ENCODE peak calls at places on chromosome 17, in five cellular contexts. One of them, this sample, is unnamed.

GRCh38 chr17:57935833-57936807 is 19.1 kb downstream of the CUEDC1 start:
- DNase-seq in H1: no peak
- DNase-seq in body of pancreas: no peak
- DNase-seq in heart right ventricle: peak; percentile 67
- DNase-seq in CD4-positive, CD25-positive, alpha-beta regulatory T cell: no peak
- DNase-seq in this sample: peak; percentile 90

GRCh38 chr17:50487213-50488096 is 8.8 kb downstream of the RSAD1 start:
- DNase-seq in CD4-positive, CD25-positive, alpha-beta regulatory T cell: no peak
- DNase-seq in heart right ventricle: no peak
- DNase-seq in body of pancreas: no peak
- DNase-seq in H1: no peak
- DNase-seq in this sample: no peak

GRCh38 chr17:79610151-79610645 is 653 bp downstream of the RBFOX3 start:
- DNase-seq in H1: no peak
- DNase-seq in body of pancreas: no peak
- DNase-seq in heart right ventricle: no peak
- DNase-seq in CD4-positive, CD25-positive, alpha-beta regulatory T cell: no peak
- DNase-seq in this sample: no peak

GRCh38 chr17:79622201-79622601 is 11.3 kb upstream of the RBFOX3 start:
- DNase-seq in body of pancreas: peak; percentile 4
- DNase-seq in CD4-positive, CD25-positive, alpha-beta regulatory T cell: no peak
- DNase-seq in H1: no peak
- DNase-seq in heart right ventricle: no peak
- DNase-seq in this sample: no peak

GRCh38 chr17:2071421-2072281 is 16.7 kb downstream of the HIC1 start:
- DNase-seq in H1: no peak
- DNase-seq in body of pancreas: no peak
- DNase-seq in heart right ventricle: peak; percentile 83
- DNase-seq in CD4-positive, CD25-positive, alpha-beta regulatory T cell: no peak
- DNase-seq in this sample: peak; percentile 89

GRCh38 chr17:82054351-82055022 is 2.8 kb downstream of the GPS1 start:
- DNase-seq in H1: no peak
- DNase-seq in CD4-positive, CD25-positive, alpha-beta regulatory T cell: no peak
- DNase-seq in body of pancreas: no peak
- DNase-seq in heart right ventricle: peak; percentile 7
- DNase-seq in this sample: no peak

GRCh38 chr17:80034977-80035686 is 540 bp downstream of the TBC1D16 start:
- DNase-seq in heart right ventricle: peak; percentile 35
- DNase-seq in CD4-positive, CD25-positive, alpha-beta regulatory T cell: peak; percentile 64
- DNase-seq in H1: no peak
- DNase-seq in body of pancreas: peak; percentile 43
- DNase-seq in this sample: no peak

GRCh38 chr17:50206604-50207293 is 5.3 kb upstream of the COL1A1 start:
- DNase-seq in heart right ventricle: peak; percentile 52
- DNase-seq in CD4-positive, CD25-positive, alpha-beta regulatory T cell: no peak
- DNase-seq in H1: no peak
- DNase-seq in body of pancreas: no peak
- DNase-seq in this sample: no peak

GRCh38 chr17:41937970-41938851 is 7.8 kb downstream of the ODAD4 start:
- DNase-seq in CD4-positive, CD25-positive, alpha-beta regulatory T cell: no peak
- DNase-seq in body of pancreas: peak; percentile 76
- DNase-seq in H1: no peak
- DNase-seq in heart right ventricle: peak; percentile 59
- DNase-seq in this sample: peak; percentile 63

GRCh38 chr17:43389022-43389947 is 9.5 kb upstream of the ARL4D start:
- DNase-seq in CD4-positive, CD25-positive, alpha-beta regulatory T cell: peak; percentile 91
- DNase-seq in heart right ventricle: peak; percentile 76
- DNase-seq in H1: no peak
- DNase-seq in body of pancreas: peak; percentile 82
- DNase-seq in this sample: peak; percentile 92
- H3K4me3 ChIP-seq in CD4-positive, CD25-positive, alpha-beta regulatory T cell: peak overlapping the region; percentile 85
- H3K4me3 ChIP-seq in heart right ventricle: peak overlapping the region; percentile 75
- H3K4me3 ChIP-seq in H1: peak overlapping the region; percentile 81
- H3K4me3 ChIP-seq in body of pancreas: peak overlapping the region; percentile 36
- H3K4me3 ChIP-seq in this sample: peak overlapping the region; percentile 72

DNA sequence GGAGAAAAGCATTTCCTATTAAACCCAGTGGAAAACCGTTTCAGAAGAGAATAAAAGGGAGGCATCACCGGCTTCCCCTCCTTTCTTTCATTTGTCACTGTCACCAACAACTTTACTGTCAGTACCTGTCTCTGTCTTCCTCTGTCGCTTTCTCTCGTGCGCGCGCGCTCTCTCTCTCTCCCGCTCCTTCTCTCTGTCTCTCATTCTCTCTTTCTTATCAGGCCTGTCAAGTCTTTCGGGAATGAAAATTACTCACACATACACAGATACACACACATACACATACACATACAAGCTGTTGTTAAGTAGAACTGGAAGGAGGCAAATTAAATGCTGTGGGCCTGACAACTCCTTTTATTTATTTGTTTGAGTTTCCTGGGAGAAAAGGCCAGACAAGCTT is 17.6 kb downstream of the MYOCD start:
- DNase-seq in heart right ventricle: peak; percentile 40
- DNase-seq in H1: no peak
- DNase-seq in CD4-positive, CD25-positive, alpha-beta regulatory T cell: no peak
- DNase-seq in body of pancreas: no peak
- DNase-seq in this sample: peak; percentile 29
- H3K4me1 ChIP-seq in heart right ventricle: peaks cover 71% of the 10 kb centered on the region
- H3K4me1 ChIP-seq in H1: no peaks in the 10 kb centered on the region
- H3K4me1 ChIP-seq in CD4-positive, CD25-positive, alpha-beta regulatory T cell: no peaks in the 10 kb centered on the region
- H3K4me1 ChIP-seq in body of pancreas: no peaks in the 10 kb centered on the region
- H3K4me1 ChIP-seq in this sample: peaks cover 6% of the 10 kb centered on the region

DNA sequence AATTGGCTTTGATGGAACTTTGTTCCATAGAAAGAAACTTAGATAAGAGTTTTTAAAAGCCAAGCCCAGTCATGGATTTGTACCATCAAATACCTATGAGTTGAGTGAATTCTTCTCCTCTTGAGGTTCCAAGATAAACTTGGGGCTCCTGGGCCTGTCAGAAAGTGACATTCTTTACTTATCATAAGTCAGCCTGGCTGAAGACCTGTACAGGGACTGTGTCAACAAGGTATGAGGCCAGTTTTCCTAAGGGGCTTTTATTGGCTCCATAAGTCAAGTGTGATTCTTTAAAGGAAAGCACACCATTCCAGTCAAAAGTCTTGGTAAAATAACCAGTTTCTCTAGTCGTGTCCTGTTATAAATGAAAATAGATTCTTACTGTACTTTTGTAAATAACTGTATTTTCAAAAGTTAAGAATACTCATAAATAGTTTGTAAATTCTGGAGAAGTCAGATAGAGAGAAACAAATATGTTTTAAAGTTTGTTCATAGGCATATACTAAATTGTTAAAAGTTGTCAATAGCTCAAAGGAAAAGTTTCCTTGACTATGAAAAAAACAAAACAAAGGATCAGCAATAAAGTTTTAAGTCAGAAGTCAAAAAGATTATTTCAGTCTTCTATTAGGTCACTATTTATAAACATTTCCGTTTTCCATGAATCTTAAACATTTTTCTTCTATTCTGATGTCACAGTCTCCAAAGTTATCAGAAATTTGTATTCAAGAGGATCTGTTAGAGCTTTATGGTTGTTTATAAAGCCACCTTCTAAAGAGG is 22.5 kb upstream of the MYO1D start:
- DNase-seq in CD4-positive, CD25-positive, alpha-beta regulatory T cell: no peak
- DNase-seq in H1: no peak
- DNase-seq in body of pancreas: no peak
- DNase-seq in heart right ventricle: no peak
- DNase-seq in this sample: no peak
- H3K27ac ChIP-seq in CD4-positive, CD25-positive, alpha-beta regulatory T cell: no peak overlapping the region
- H3K27ac ChIP-seq in H1: no peak overlapping the region
- H3K27ac ChIP-seq in body of pancreas: no peak overlapping the region
- H3K27ac ChIP-seq in heart right ventricle: no peak overlapping the region
- H3K27ac ChIP-seq in this sample: no peak overlapping the region

GRCh38 chr17:39212200-39212810 is 12.2 kb downstream of the RPL19 start:
- DNase-seq in body of pancreas: no peak
- DNase-seq in H1: no peak
- DNase-seq in CD4-positive, CD25-positive, alpha-beta regulatory T cell: no peak
- DNase-seq in heart right ventricle: no peak
- DNase-seq in this sample: no peak

GRCh38 chr17:39210093-39210434 is 10.0 kb downstream of the RPL19 start:
- DNase-seq in CD4-positive, CD25-positive, alpha-beta regulatory T cell: no peak
- DNase-seq in H1: no peak
- DNase-seq in body of pancreas: no peak
- DNase-seq in heart right ventricle: no peak
- DNase-seq in this sample: no peak

GRCh38 chr17:39208136-39208535 is 8.1 kb downstream of the RPL19 start:
- DNase-seq in body of pancreas: no peak
- DNase-seq in heart right ventricle: no peak
- DNase-seq in CD4-positive, CD25-positive, alpha-beta regulatory T cell: no peak
- DNase-seq in H1: no peak
- DNase-seq in this sample: no peak

GRCh38 chr17:39208893-39209292 is 8.8 kb downstream of the RPL19 start:
- DNase-seq in H1: no peak
- DNase-seq in body of pancreas: no peak
- DNase-seq in CD4-positive, CD25-positive, alpha-beta regulatory T cell: peak; percentile 33
- DNase-seq in heart right ventricle: no peak
- DNase-seq in this sample: no peak

GRCh38 chr17:39209317-39210092 is 9.4 kb downstream of the RPL19 start:
- DNase-seq in heart right ventricle: peak; percentile 74
- DNase-seq in H1: no peak
- DNase-seq in body of pancreas: peak; percentile 28
- DNase-seq in CD4-positive, CD25-positive, alpha-beta regulatory T cell: peak; percentile 57
- DNase-seq in this sample: peak; percentile 83
- H3K4me3 ChIP-seq in heart right ventricle: peak overlapping the region; percentile 52
- H3K4me3 ChIP-seq in H1: peak overlapping the region; percentile 51
- H3K4me3 ChIP-seq in body of pancreas: no peak overlapping the region
- H3K4me3 ChIP-seq in CD4-positive, CD25-positive, alpha-beta regulatory T cell: no peak overlapping the region
- H3K4me3 ChIP-seq in this sample: peak overlapping the region; percentile 6

GRCh38 chr17:17835415-17836249 is 1.2 kb downstream of the SREBF1 start:
- DNase-seq in CD4-positive, CD25-positive, alpha-beta regulatory T cell: no peak
- DNase-seq in body of pancreas: no peak
- DNase-seq in heart right ventricle: no peak
- DNase-seq in H1: no peak
- DNase-seq in this sample: no peak
- H3K4me1 ChIP-seq in CD4-positive, CD25-positive, alpha-beta regulatory T cell: peaks cover 54% of the 10 kb centered on the region
- H3K4me1 ChIP-seq in body of pancreas: peaks cover 73% of the 10 kb centered on the region
- H3K4me1 ChIP-seq in heart right ventricle: peaks cover 72% of the 10 kb centered on the region
- H3K4me1 ChIP-seq in H1: peaks cover 32% of the 10 kb centered on the region
- H3K4me1 ChIP-seq in this sample: peaks cover 18% of the 10 kb centered on the region

GRCh38 chr17:63552211-63552610 is 1.9 kb downstream of the DCAF7 start:
- DNase-seq in CD4-positive, CD25-positive, alpha-beta regulatory T cell: no peak
- DNase-seq in heart right ventricle: no peak
- DNase-seq in body of pancreas: no peak
- DNase-seq in H1: no peak
- DNase-seq in this sample: no peak

GRCh38 chr17:63550816-63551639 is 751 bp downstream of the DCAF7 start:
- DNase-seq in heart right ventricle: no peak
- DNase-seq in H1: no peak
- DNase-seq in body of pancreas: no peak
- DNase-seq in CD4-positive, CD25-positive, alpha-beta regulatory T cell: peak; percentile 10
- DNase-seq in this sample: no peak

GRCh38 chr17:63547083-63547523 is 3.2 kb upstream of the DCAF7 start:
- DNase-seq in H1: no peak
- DNase-seq in CD4-positive, CD25-positive, alpha-beta regulatory T cell: no peak
- DNase-seq in body of pancreas: no peak
- DNase-seq in heart right ventricle: no peak
- DNase-seq in this sample: no peak

GRCh38 chr17:63549289-63549945 is 860 bp upstream of the DCAF7 start:
- DNase-seq in H1: no peak
- DNase-seq in CD4-positive, CD25-positive, alpha-beta regulatory T cell: no peak
- DNase-seq in heart right ventricle: no peak
- DNase-seq in body of pancreas: no peak
- DNase-seq in this sample: no peak

DNA sequence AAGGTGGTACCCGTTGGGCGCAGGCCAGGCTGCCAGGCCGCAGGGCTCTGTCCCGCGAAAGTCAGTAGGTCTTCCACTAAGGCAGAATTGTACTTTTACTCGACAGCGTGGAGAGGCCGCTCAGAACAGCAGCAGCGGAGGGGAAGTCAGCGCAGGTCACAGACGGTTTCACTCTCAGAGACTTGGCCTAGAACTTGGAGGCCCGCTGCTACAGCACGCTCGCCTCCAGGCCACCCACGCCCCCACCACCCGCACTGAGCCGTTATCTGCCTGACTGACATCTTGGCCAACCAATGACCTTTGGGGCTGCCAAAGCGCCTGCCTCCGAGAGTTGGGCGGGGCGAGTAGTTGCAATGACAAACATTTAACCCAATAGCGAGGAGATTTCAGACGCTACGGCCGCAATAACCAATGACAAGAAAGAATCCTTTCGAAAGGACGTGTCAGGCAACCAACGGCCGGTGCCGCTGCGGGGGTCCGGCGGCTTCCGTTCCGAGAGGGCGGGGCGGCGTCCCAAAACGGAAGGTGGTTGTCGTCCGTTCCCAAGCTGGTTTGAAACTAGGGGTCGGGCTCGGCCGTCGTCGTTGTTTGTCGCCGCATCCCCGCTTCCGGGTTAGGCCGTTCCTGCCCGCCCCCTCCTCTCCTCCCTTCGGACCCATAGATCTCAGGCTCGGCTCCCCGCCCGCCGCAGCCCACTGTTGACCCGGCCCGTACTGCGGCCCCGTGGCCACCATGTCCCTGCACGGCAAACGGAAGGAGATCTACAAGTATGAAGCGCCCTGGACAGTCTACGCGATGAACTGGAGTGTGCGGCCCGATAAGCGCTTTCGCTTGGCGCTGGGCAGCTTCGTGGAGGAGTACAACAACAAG is at the start of gene DCAF7:
- DNase-seq in H1: peak; percentile 96
- DNase-seq in body of pancreas: peak; percentile 100
- DNase-seq in heart right ventricle: peak; percentile 97
- DNase-seq in CD4-positive, CD25-positive, alpha-beta regulatory T cell: peak; percentile 100
- DNase-seq in this sample: peak; percentile 99
- H3K27ac ChIP-seq in H1: peak within 1 kb of the TSS; percentile 68
- H3K27ac ChIP-seq in body of pancreas: peak within 1 kb of the TSS; percentile 79
- H3K27ac ChIP-seq in heart right ventricle: peak within 1 kb of the TSS; percentile 94
- H3K27ac ChIP-seq in CD4-positive, CD25-positive, alpha-beta regulatory T cell: peak within 1 kb of the TSS; percentile 96
- H3K27ac ChIP-seq in this sample: peak within 1 kb of the TSS; percentile 83

DNA sequence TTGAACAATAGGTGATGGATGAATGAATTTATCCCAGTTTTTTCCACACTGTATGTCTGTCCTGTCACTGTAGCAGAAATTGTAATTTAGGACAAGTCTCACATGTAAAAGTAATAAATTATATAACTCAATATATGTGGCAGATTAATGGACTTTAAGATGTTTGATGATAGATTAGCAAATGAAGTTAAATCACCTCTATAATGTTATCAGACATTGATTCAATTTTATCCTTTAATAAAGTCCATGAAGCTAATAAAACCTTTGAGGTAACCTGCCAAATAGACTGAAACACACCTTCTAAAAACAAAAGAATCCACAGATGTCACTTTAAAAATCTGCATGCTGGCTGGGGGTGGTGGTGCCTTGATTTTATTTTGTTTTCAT is 83.3 kb upstream of the CORO6 start:
- DNase-seq in H1: no peak
- DNase-seq in CD4-positive, CD25-positive, alpha-beta regulatory T cell: no peak
- DNase-seq in body of pancreas: no peak
- DNase-seq in heart right ventricle: no peak
- DNase-seq in this sample: no peak
- H3K4me3 ChIP-seq in H1: no peak overlapping the region
- H3K4me3 ChIP-seq in CD4-positive, CD25-positive, alpha-beta regulatory T cell: peak overlapping the region; percentile 82
- H3K4me3 ChIP-seq in body of pancreas: no peak overlapping the region
- H3K4me3 ChIP-seq in heart right ventricle: peak overlapping the region; percentile 29
- H3K4me3 ChIP-seq in this sample: no peak overlapping the region

This sample was measured in right cardiac atrium.